ENCODE peak calls at places on chromosomes 1 and 21, in ten cellular contexts. One of them, this sample, is unnamed.

GRCh38 chr1:245160288-245160687 is 5.5 kb downstream of the KIF26B start:
- DNase-seq in left cardiac atrium: no peak
- DNase-seq in GM18507: no peak
- DNase-seq in midbrain: no peak
- DNase-seq in renal cortical epithelial cell: no peak
- DNase-seq in Right ventricle myocardium superior: no peak
- DNase-seq in stimulated activated CD4-positive, alpha-beta T cell treated with anti-CD3 and anti-CD28 coated beads, Interleukin-12 subunit alpha, Interleukin-12 subunit beta, amount 100 ng/mL, for 4 hours: no peak
- DNase-seq in naive thymus-derived CD8-positive, alpha-beta T cell: no peak
- DNase-seq in retina: no peak
- DNase-seq in dorsolateral prefrontal cortex: no peak
- DNase-seq in this sample: no peak

GRCh38 chr1:175797576-175797975 is 54.2 kb upstream of the TNR start:
- DNase-seq in naive thymus-derived CD8-positive, alpha-beta T cell: no peak
- DNase-seq in stimulated activated CD4-positive, alpha-beta T cell treated with anti-CD3 and anti-CD28 coated beads, Interleukin-12 subunit alpha, Interleukin-12 subunit beta, amount 100 ng/mL, for 4 hours: no peak
- DNase-seq in GM18507: no peak
- DNase-seq in left cardiac atrium: no peak
- DNase-seq in renal cortical epithelial cell: no peak
- DNase-seq in Right ventricle myocardium superior: no peak
- DNase-seq in midbrain: no peak
- DNase-seq in retina: no peak
- DNase-seq in dorsolateral prefrontal cortex: no peak
- DNase-seq in this sample: no peak

GRCh38 chr1:83747853-83748482 is 251.0 kb downstream of the TTLL7 start:
- DNase-seq in midbrain: no peak
- DNase-seq in renal cortical epithelial cell: no peak
- DNase-seq in dorsolateral prefrontal cortex: no peak
- DNase-seq in left cardiac atrium: no peak
- DNase-seq in Right ventricle myocardium superior: no peak
- DNase-seq in naive thymus-derived CD8-positive, alpha-beta T cell: no peak
- DNase-seq in retina: peak
- DNase-seq in stimulated activated CD4-positive, alpha-beta T cell treated with anti-CD3 and anti-CD28 coated beads, Interleukin-12 subunit alpha, Interleukin-12 subunit beta, amount 100 ng/mL, for 4 hours: no peak
- DNase-seq in GM18507: no peak
- DNase-seq in this sample: no peak

GRCh38 chr1:242147096-242147976 is 148.4 kb upstream of the MAP1LC3C start:
- DNase-seq in renal cortical epithelial cell: peak
- DNase-seq in naive thymus-derived CD8-positive, alpha-beta T cell: no peak
- DNase-seq in midbrain: peak
- DNase-seq in retina: no peak
- DNase-seq in dorsolateral prefrontal cortex: no peak
- DNase-seq in left cardiac atrium: no peak
- DNase-seq in GM18507: no peak
- DNase-seq in stimulated activated CD4-positive, alpha-beta T cell treated with anti-CD3 and anti-CD28 coated beads, Interleukin-12 subunit alpha, Interleukin-12 subunit beta, amount 100 ng/mL, for 4 hours: no peak
- DNase-seq in Right ventricle myocardium superior: no peak
- DNase-seq in this sample: no peak

GRCh38 chr1:147105909-147106308 is 66.4 kb downstream of the PRKAB2 start:
- DNase-seq in dorsolateral prefrontal cortex: no peak
- DNase-seq in Right ventricle myocardium superior: no peak
- DNase-seq in renal cortical epithelial cell: no peak
- DNase-seq in stimulated activated CD4-positive, alpha-beta T cell treated with anti-CD3 and anti-CD28 coated beads, Interleukin-12 subunit alpha, Interleukin-12 subunit beta, amount 100 ng/mL, for 4 hours: no peak
- DNase-seq in naive thymus-derived CD8-positive, alpha-beta T cell: no peak
- DNase-seq in midbrain: no peak
- DNase-seq in left cardiac atrium: no peak
- DNase-seq in GM18507: no peak
- DNase-seq in retina: no peak
- DNase-seq in this sample: no peak

GRCh38 chr1:93605026-93605425 is 76.6 kb downstream of the BCAR3 start:
- DNase-seq in stimulated activated CD4-positive, alpha-beta T cell treated with anti-CD3 and anti-CD28 coated beads, Interleukin-12 subunit alpha, Interleukin-12 subunit beta, amount 100 ng/mL, for 4 hours: no peak
- DNase-seq in GM18507: no peak
- DNase-seq in retina: no peak
- DNase-seq in dorsolateral prefrontal cortex: no peak
- DNase-seq in renal cortical epithelial cell: peak
- DNase-seq in midbrain: no peak
- DNase-seq in left cardiac atrium: no peak
- DNase-seq in naive thymus-derived CD8-positive, alpha-beta T cell: no peak
- DNase-seq in Right ventricle myocardium superior: no peak
- DNase-seq in this sample: no peak

GRCh38 chr1:199087081-199087614 is 448.3 kb downstream of the PTPRC start:
- DNase-seq in left cardiac atrium: no peak
- DNase-seq in Right ventricle myocardium superior: no peak
- DNase-seq in midbrain: no peak
- DNase-seq in stimulated activated CD4-positive, alpha-beta T cell treated with anti-CD3 and anti-CD28 coated beads, Interleukin-12 subunit alpha, Interleukin-12 subunit beta, amount 100 ng/mL, for 4 hours: no peak
- DNase-seq in GM18507: no peak
- DNase-seq in naive thymus-derived CD8-positive, alpha-beta T cell: no peak
- DNase-seq in renal cortical epithelial cell: peak
- DNase-seq in dorsolateral prefrontal cortex: no peak
- DNase-seq in retina: no peak
- DNase-seq in this sample: no peak

GRCh38 chr1:44406761-44407429 is 1.8 kb downstream of the RNF220 start:
- DNase-seq in Right ventricle myocardium superior: no peak
- DNase-seq in stimulated activated CD4-positive, alpha-beta T cell treated with anti-CD3 and anti-CD28 coated beads, Interleukin-12 subunit alpha, Interleukin-12 subunit beta, amount 100 ng/mL, for 4 hours: peak
- DNase-seq in left cardiac atrium: peak
- DNase-seq in dorsolateral prefrontal cortex: no peak
- DNase-seq in renal cortical epithelial cell: no peak
- DNase-seq in GM18507: no peak
- DNase-seq in naive thymus-derived CD8-positive, alpha-beta T cell: no peak
- DNase-seq in midbrain: no peak
- DNase-seq in retina: peak
- DNase-seq in this sample: no peak

GRCh38 chr1:68112835-68113243 is 62.4 kb upstream of the DIRAS3 start:
- DNase-seq in naive thymus-derived CD8-positive, alpha-beta T cell: no peak
- DNase-seq in GM18507: no peak
- DNase-seq in Right ventricle myocardium superior: peak
- DNase-seq in renal cortical epithelial cell: peak
- DNase-seq in stimulated activated CD4-positive, alpha-beta T cell treated with anti-CD3 and anti-CD28 coated beads, Interleukin-12 subunit alpha, Interleukin-12 subunit beta, amount 100 ng/mL, for 4 hours: no peak
- DNase-seq in left cardiac atrium: peak
- DNase-seq in dorsolateral prefrontal cortex: peak
- DNase-seq in retina: no peak
- DNase-seq in midbrain: peak
- DNase-seq in this sample: peak

GRCh38 chr1:205627956-205628355 is 3.9 kb downstream of the ELK4 start:
- DNase-seq in GM18507: no peak
- DNase-seq in retina: no peak
- DNase-seq in Right ventricle myocardium superior: no peak
- DNase-seq in dorsolateral prefrontal cortex: no peak
- DNase-seq in renal cortical epithelial cell: no peak
- DNase-seq in midbrain: no peak
- DNase-seq in naive thymus-derived CD8-positive, alpha-beta T cell: no peak
- DNase-seq in stimulated activated CD4-positive, alpha-beta T cell treated with anti-CD3 and anti-CD28 coated beads, Interleukin-12 subunit alpha, Interleukin-12 subunit beta, amount 100 ng/mL, for 4 hours: no peak
- DNase-seq in left cardiac atrium: no peak
- DNase-seq in this sample: no peak

GRCh38 chr1:54569339-54569738 is 21.3 kb downstream of the ACOT11 start:
- DNase-seq in midbrain: no peak
- DNase-seq in stimulated activated CD4-positive, alpha-beta T cell treated with anti-CD3 and anti-CD28 coated beads, Interleukin-12 subunit alpha, Interleukin-12 subunit beta, amount 100 ng/mL, for 4 hours: no peak
- DNase-seq in dorsolateral prefrontal cortex: no peak
- DNase-seq in naive thymus-derived CD8-positive, alpha-beta T cell: no peak
- DNase-seq in left cardiac atrium: no peak
- DNase-seq in Right ventricle myocardium superior: no peak
- DNase-seq in GM18507: no peak
- DNase-seq in renal cortical epithelial cell: peak
- DNase-seq in retina: no peak
- DNase-seq in this sample: no peak

GRCh38 chr21:23522750-23523149 is 2084.5 kb downstream of the MRPL39 start:
- DNase-seq in stimulated activated CD4-positive, alpha-beta T cell treated with anti-CD3 and anti-CD28 coated beads, Interleukin-12 subunit alpha, Interleukin-12 subunit beta, amount 100 ng/mL, for 4 hours: no peak
- DNase-seq in dorsolateral prefrontal cortex: no peak
- DNase-seq in retina: no peak
- DNase-seq in renal cortical epithelial cell: no peak
- DNase-seq in naive thymus-derived CD8-positive, alpha-beta T cell: no peak
- DNase-seq in left cardiac atrium: no peak
- DNase-seq in Right ventricle myocardium superior: no peak
- DNase-seq in midbrain: no peak
- DNase-seq in GM18507: no peak
- DNase-seq in this sample: no peak

GRCh38 chr1:209222826-209223225 is 360.7 kb upstream of the CAMK1G start:
- DNase-seq in retina: no peak
- DNase-seq in left cardiac atrium: no peak
- DNase-seq in dorsolateral prefrontal cortex: no peak
- DNase-seq in renal cortical epithelial cell: no peak
- DNase-seq in naive thymus-derived CD8-positive, alpha-beta T cell: no peak
- DNase-seq in midbrain: no peak
- DNase-seq in stimulated activated CD4-positive, alpha-beta T cell treated with anti-CD3 and anti-CD28 coated beads, Interleukin-12 subunit alpha, Interleukin-12 subunit beta, amount 100 ng/mL, for 4 hours: no peak
- DNase-seq in Right ventricle myocardium superior: no peak
- DNase-seq in GM18507: no peak
- DNase-seq in this sample: no peak